ENCODE peak calls at places on chromosomes 12 and 14, in ten cellular contexts. One of them, this sample, is unnamed.

GRCh38 chr12:95608252-95609033 is 57.2 kb upstream of the USP44 start:
- DNase-seq in T-helper 9 cell: no peak
- DNase-seq in activated CD4-positive, CD25-positive, alpha-beta regulatory T cell: no peak
- DNase-seq in HCT116: no peak
- DNase-seq in foreskin keratinocyte: no peak
- DNase-seq in smooth muscle cell of the brain vasculature: no peak
- DNase-seq in HS-5: no peak
- DNase-seq in right cardiac atrium: peak
- DNase-seq in GM20000: no peak
- DNase-seq in hippocampal formation: peak
- DNase-seq in this sample: no peak

GRCh38 chr12:1307796-1308195 is 286.6 kb downstream of the FBXL14 start:
- DNase-seq in T-helper 9 cell: no peak
- DNase-seq in activated CD4-positive, CD25-positive, alpha-beta regulatory T cell: no peak
- DNase-seq in HCT116: no peak
- DNase-seq in foreskin keratinocyte: no peak
- DNase-seq in smooth muscle cell of the brain vasculature: no peak
- DNase-seq in HS-5: no peak
- DNase-seq in right cardiac atrium: no peak
- DNase-seq in GM20000: no peak
- DNase-seq in hippocampal formation: no peak
- DNase-seq in this sample: no peak

GRCh38 chr12:6341439-6342139 is at the start of gene TNFRSF1A:
- DNase-seq in T-helper 9 cell: no peak
- DNase-seq in activated CD4-positive, CD25-positive, alpha-beta regulatory T cell: no peak
- DNase-seq in HCT116: no peak
- DNase-seq in foreskin keratinocyte: no peak
- DNase-seq in smooth muscle cell of the brain vasculature: peak
- DNase-seq in HS-5: peak
- DNase-seq in right cardiac atrium: peak
- DNase-seq in GM20000: peak
- DNase-seq in hippocampal formation: peak
- DNase-seq in this sample: peak

GRCh38 chr12:121773011-121773777 is 20.3 kb downstream of the RHOF start:
- DNase-seq in T-helper 9 cell: peak
- DNase-seq in activated CD4-positive, CD25-positive, alpha-beta regulatory T cell: peak
- DNase-seq in HCT116: peak
- DNase-seq in foreskin keratinocyte: no peak
- DNase-seq in smooth muscle cell of the brain vasculature: no peak
- DNase-seq in HS-5: no peak
- DNase-seq in right cardiac atrium: peak
- DNase-seq in GM20000: peak
- DNase-seq in hippocampal formation: peak
- DNase-seq in this sample: peak

GRCh38 chr14:105533391-105533790 is 7.0 kb downstream of the TMEM121 start:
- DNase-seq in T-helper 9 cell: no peak
- DNase-seq in activated CD4-positive, CD25-positive, alpha-beta regulatory T cell: no peak
- DNase-seq in HCT116: no peak
- DNase-seq in foreskin keratinocyte: no peak
- DNase-seq in smooth muscle cell of the brain vasculature: no peak
- DNase-seq in HS-5: no peak
- DNase-seq in right cardiac atrium: peak
- DNase-seq in GM20000: no peak
- DNase-seq in hippocampal formation: no peak
- DNase-seq in this sample: no peak

GRCh38 chr14:32258574-32258973 is 55.5 kb upstream of the RNU6-8 start:
- DNase-seq in T-helper 9 cell: no peak
- DNase-seq in activated CD4-positive, CD25-positive, alpha-beta regulatory T cell: no peak
- DNase-seq in HCT116: no peak
- DNase-seq in foreskin keratinocyte: no peak
- DNase-seq in smooth muscle cell of the brain vasculature: no peak
- DNase-seq in HS-5: no peak
- DNase-seq in right cardiac atrium: no peak
- DNase-seq in GM20000: no peak
- DNase-seq in hippocampal formation: no peak
- DNase-seq in this sample: no peak

GRCh38 chr12:49789992-49790391 is 38.2 kb downstream of the NCKAP5L start:
- DNase-seq in T-helper 9 cell: no peak
- DNase-seq in activated CD4-positive, CD25-positive, alpha-beta regulatory T cell: no peak
- DNase-seq in HCT116: no peak
- DNase-seq in foreskin keratinocyte: no peak
- DNase-seq in smooth muscle cell of the brain vasculature: no peak
- DNase-seq in HS-5: no peak
- DNase-seq in right cardiac atrium: no peak
- DNase-seq in GM20000: no peak
- DNase-seq in hippocampal formation: no peak
- DNase-seq in this sample: no peak

GRCh38 chr14:68279777-68280233 is 460.2 kb downstream of the RAD51B start:
- DNase-seq in T-helper 9 cell: no peak
- DNase-seq in activated CD4-positive, CD25-positive, alpha-beta regulatory T cell: no peak
- DNase-seq in HCT116: no peak
- DNase-seq in foreskin keratinocyte: no peak
- DNase-seq in smooth muscle cell of the brain vasculature: no peak
- DNase-seq in HS-5: no peak
- DNase-seq in right cardiac atrium: no peak
- DNase-seq in GM20000: peak
- DNase-seq in hippocampal formation: no peak
- DNase-seq in this sample: peak

GRCh38 chr12:9227953-9228352 is 19.8 kb upstream of the PZP start:
- DNase-seq in T-helper 9 cell: no peak
- DNase-seq in activated CD4-positive, CD25-positive, alpha-beta regulatory T cell: no peak
- DNase-seq in HCT116: no peak
- DNase-seq in foreskin keratinocyte: no peak
- DNase-seq in smooth muscle cell of the brain vasculature: no peak
- DNase-seq in HS-5: no peak
- DNase-seq in right cardiac atrium: no peak
- DNase-seq in GM20000: no peak
- DNase-seq in hippocampal formation: no peak
- DNase-seq in this sample: no peak

GRCh38 chr12:47085815-47086252 is 6.1 kb upstream of the AMIGO2 start:
- DNase-seq in T-helper 9 cell: peak
- DNase-seq in activated CD4-positive, CD25-positive, alpha-beta regulatory T cell: no peak
- DNase-seq in HCT116: no peak
- DNase-seq in foreskin keratinocyte: no peak
- DNase-seq in smooth muscle cell of the brain vasculature: no peak
- DNase-seq in HS-5: no peak
- DNase-seq in right cardiac atrium: no peak
- DNase-seq in GM20000: peak
- DNase-seq in hippocampal formation: no peak
- DNase-seq in this sample: peak

GRCh38 chr14:65866906-65867305 is 454.4 kb downstream of the FUT8 start:
- DNase-seq in T-helper 9 cell: no peak
- DNase-seq in activated CD4-positive, CD25-positive, alpha-beta regulatory T cell: no peak
- DNase-seq in HCT116: no peak
- DNase-seq in foreskin keratinocyte: no peak
- DNase-seq in smooth muscle cell of the brain vasculature: no peak
- DNase-seq in HS-5: no peak
- DNase-seq in right cardiac atrium: peak
- DNase-seq in GM20000: no peak
- DNase-seq in hippocampal formation: no peak
- DNase-seq in this sample: no peak

GRCh38 chr12:105292705-105293104 is 37.8 kb upstream of the C12orf75 start:
- DNase-seq in T-helper 9 cell: no peak
- DNase-seq in activated CD4-positive, CD25-positive, alpha-beta regulatory T cell: no peak
- DNase-seq in HCT116: no peak
- DNase-seq in foreskin keratinocyte: no peak
- DNase-seq in smooth muscle cell of the brain vasculature: no peak
- DNase-seq in HS-5: no peak
- DNase-seq in right cardiac atrium: no peak
- DNase-seq in GM20000: no peak
- DNase-seq in hippocampal formation: no peak
- DNase-seq in this sample: no peak

GRCh38 chr14:31712244-31713127 is 151.3 kb downstream of the NUBPL start:
- DNase-seq in T-helper 9 cell: no peak
- DNase-seq in activated CD4-positive, CD25-positive, alpha-beta regulatory T cell: no peak
- DNase-seq in HCT116: no peak
- DNase-seq in foreskin keratinocyte: no peak
- DNase-seq in smooth muscle cell of the brain vasculature: no peak
- DNase-seq in HS-5: no peak
- DNase-seq in right cardiac atrium: no peak
- DNase-seq in GM20000: no peak
- DNase-seq in hippocampal formation: no peak
- DNase-seq in this sample: no peak

GRCh38 chr12:123421314-123421713 is 15.2 kb downstream of the RILPL2 start:
- DNase-seq in T-helper 9 cell: no peak
- DNase-seq in activated CD4-positive, CD25-positive, alpha-beta regulatory T cell: no peak
- DNase-seq in HCT116: no peak
- DNase-seq in foreskin keratinocyte: no peak
- DNase-seq in smooth muscle cell of the brain vasculature: no peak
- DNase-seq in HS-5: no peak
- DNase-seq in right cardiac atrium: no peak
- DNase-seq in GM20000: no peak
- DNase-seq in hippocampal formation: no peak
- DNase-seq in this sample: no peak

GRCh38 chr14:50228313-50228712 is 3.1 kb downstream of the SOS2 start:
- DNase-seq in T-helper 9 cell: no peak
- DNase-seq in activated CD4-positive, CD25-positive, alpha-beta regulatory T cell: no peak
- DNase-seq in HCT116: no peak
- DNase-seq in foreskin keratinocyte: no peak
- DNase-seq in smooth muscle cell of the brain vasculature: no peak
- DNase-seq in HS-5: no peak
- DNase-seq in right cardiac atrium: no peak
- DNase-seq in GM20000: no peak
- DNase-seq in hippocampal formation: no peak
- DNase-seq in this sample: no peak

GRCh38 chr12:97912943-97913342 is 450.3 kb downstream of the RMST start:
- DNase-seq in T-helper 9 cell: no peak
- DNase-seq in activated CD4-positive, CD25-positive, alpha-beta regulatory T cell: no peak
- DNase-seq in HCT116: no peak
- DNase-seq in foreskin keratinocyte: peak
- DNase-seq in smooth muscle cell of the brain vasculature: no peak
- DNase-seq in HS-5: no peak
- DNase-seq in right cardiac atrium: peak
- DNase-seq in GM20000: no peak
- DNase-seq in hippocampal formation: no peak
- DNase-seq in this sample: no peak

GRCh38 chr14:60878536-60878935 is 102.3 kb downstream of the TRMT5 start:
- DNase-seq in T-helper 9 cell: no peak
- DNase-seq in activated CD4-positive, CD25-positive, alpha-beta regulatory T cell: no peak
- DNase-seq in HCT116: no peak
- DNase-seq in foreskin keratinocyte: no peak
- DNase-seq in smooth muscle cell of the brain vasculature: peak
- DNase-seq in HS-5: no peak
- DNase-seq in right cardiac atrium: no peak
- DNase-seq in GM20000: no peak
- DNase-seq in hippocampal formation: no peak
- DNase-seq in this sample: no peak

GRCh38 chr14:101587403-101587998 is 26.2 kb downstream of the DIO3 start:
- DNase-seq in T-helper 9 cell: no peak
- DNase-seq in activated CD4-positive, CD25-positive, alpha-beta regulatory T cell: no peak
- DNase-seq in HCT116: no peak
- DNase-seq in foreskin keratinocyte: no peak
- DNase-seq in smooth muscle cell of the brain vasculature: no peak
- DNase-seq in HS-5: no peak
- DNase-seq in right cardiac atrium: peak
- DNase-seq in GM20000: no peak
- DNase-seq in hippocampal formation: no peak
- DNase-seq in this sample: no peak

GRCh38 chr12:98385636-98386035 is 129.8 kb upstream of the TMPO start:
- DNase-seq in T-helper 9 cell: no peak
- DNase-seq in activated CD4-positive, CD25-positive, alpha-beta regulatory T cell: no peak
- DNase-seq in HCT116: no peak
- DNase-seq in foreskin keratinocyte: no peak
- DNase-seq in smooth muscle cell of the brain vasculature: no peak
- DNase-seq in HS-5: no peak
- DNase-seq in right cardiac atrium: no peak
- DNase-seq in GM20000: no peak
- DNase-seq in hippocampal formation: no peak
- DNase-seq in this sample: no peak

GRCh38 chr12:53057816-53058500 is 8.1 kb downstream of the TNS2 start:
- DNase-seq in T-helper 9 cell: no peak
- DNase-seq in activated CD4-positive, CD25-positive, alpha-beta regulatory T cell: no peak
- DNase-seq in HCT116: no peak
- DNase-seq in foreskin keratinocyte: no peak
- DNase-seq in smooth muscle cell of the brain vasculature: no peak
- DNase-seq in HS-5: no peak
- DNase-seq in right cardiac atrium: peak
- DNase-seq in GM20000: no peak
- DNase-seq in hippocampal formation: no peak
- DNase-seq in this sample: no peak

GRCh38 chr14:95287176-95287754 is 32.4 kb downstream of the CLMN start:
- DNase-seq in T-helper 9 cell: no peak
- DNase-seq in activated CD4-positive, CD25-positive, alpha-beta regulatory T cell: no peak
- DNase-seq in HCT116: no peak
- DNase-seq in foreskin keratinocyte: peak
- DNase-seq in smooth muscle cell of the brain vasculature: no peak
- DNase-seq in HS-5: no peak
- DNase-seq in right cardiac atrium: no peak
- DNase-seq in GM20000: no peak
- DNase-seq in hippocampal formation: no peak
- DNase-seq in this sample: no peak

GRCh38 chr12:120835657-120836056 is 68.5 kb downstream of the SPPL3 start:
- DNase-seq in T-helper 9 cell: no peak
- DNase-seq in activated CD4-positive, CD25-positive, alpha-beta regulatory T cell: no peak
- DNase-seq in HCT116: no peak
- DNase-seq in foreskin keratinocyte: no peak
- DNase-seq in smooth muscle cell of the brain vasculature: no peak
- DNase-seq in HS-5: no peak
- DNase-seq in right cardiac atrium: no peak
- DNase-seq in GM20000: no peak
- DNase-seq in hippocampal formation: no peak
- DNase-seq in this sample: no peak

GRCh38 chr12:13597166-13597565 is 384.2 kb downstream of the GRIN2B start:
- DNase-seq in T-helper 9 cell: no peak
- DNase-seq in activated CD4-positive, CD25-positive, alpha-beta regulatory T cell: no peak
- DNase-seq in HCT116: no peak
- DNase-seq in foreskin keratinocyte: no peak
- DNase-seq in smooth muscle cell of the brain vasculature: no peak
- DNase-seq in HS-5: no peak
- DNase-seq in right cardiac atrium: no peak
- DNase-seq in GM20000: no peak
- DNase-seq in hippocampal formation: no peak
- DNase-seq in this sample: no peak

GRCh38 chr12:22321620-22322019 is 12.9 kb downstream of the ST8SIA1 start:
- DNase-seq in T-helper 9 cell: no peak
- DNase-seq in activated CD4-positive, CD25-positive, alpha-beta regulatory T cell: no peak
- DNase-seq in HCT116: no peak
- DNase-seq in foreskin keratinocyte: no peak
- DNase-seq in smooth muscle cell of the brain vasculature: no peak
- DNase-seq in HS-5: no peak
- DNase-seq in right cardiac atrium: peak
- DNase-seq in GM20000: no peak
- DNase-seq in hippocampal formation: no peak
- DNase-seq in this sample: no peak

GRCh38 chr14:101475468-101476257 is 85.6 kb upstream of the DIO3 start:
- DNase-seq in T-helper 9 cell: no peak
- DNase-seq in activated CD4-positive, CD25-positive, alpha-beta regulatory T cell: no peak
- DNase-seq in HCT116: no peak
- DNase-seq in foreskin keratinocyte: no peak
- DNase-seq in smooth muscle cell of the brain vasculature: no peak
- DNase-seq in HS-5: peak
- DNase-seq in right cardiac atrium: no peak
- DNase-seq in GM20000: no peak
- DNase-seq in hippocampal formation: no peak
- DNase-seq in this sample: no peak

GRCh38 chr12:119988440-119988787 is 622 bp upstream of the BICDL1 start:
- DNase-seq in T-helper 9 cell: no peak
- DNase-seq in activated CD4-positive, CD25-positive, alpha-beta regulatory T cell: no peak
- DNase-seq in HCT116: no peak
- DNase-seq in foreskin keratinocyte: no peak
- DNase-seq in smooth muscle cell of the brain vasculature: no peak
- DNase-seq in HS-5: peak
- DNase-seq in right cardiac atrium: no peak
- DNase-seq in GM20000: no peak
- DNase-seq in hippocampal formation: peak
- DNase-seq in this sample: no peak

GRCh38 chr12:48814313-48815280 is 3.7 kb upstream of the CACNB3 start:
- DNase-seq in T-helper 9 cell: peak
- DNase-seq in activated CD4-positive, CD25-positive, alpha-beta regulatory T cell: peak
- DNase-seq in HCT116: peak
- DNase-seq in foreskin keratinocyte: peak
- DNase-seq in smooth muscle cell of the brain vasculature: no peak
- DNase-seq in HS-5: peak
- DNase-seq in right cardiac atrium: peak
- DNase-seq in GM20000: peak
- DNase-seq in hippocampal formation: peak
- DNase-seq in this sample: peak

GRCh38 chr14:100106260-100106659 is 41.0 kb downstream of the EVL start:
- DNase-seq in T-helper 9 cell: peak
- DNase-seq in activated CD4-positive, CD25-positive, alpha-beta regulatory T cell: peak
- DNase-seq in HCT116: no peak
- DNase-seq in foreskin keratinocyte: no peak
- DNase-seq in smooth muscle cell of the brain vasculature: no peak
- DNase-seq in HS-5: no peak
- DNase-seq in right cardiac atrium: no peak
- DNase-seq in GM20000: no peak
- DNase-seq in hippocampal formation: no peak
- DNase-seq in this sample: no peak